ENCODE peak calls at places on chromosomes 7 and 10, in four cellular contexts. I is GM12878, S is K562, X is HL-60. D is an unnamed sample.

GRCh38 chr10:59255463-59255862 is 79.0 kb downstream of the PHYHIPL start:
- DNase-seq in I (no peak), X (no peak), S (no peak), D (no peak)

GRCh38 chr7:91837397-91838070 is 43.0 kb downstream of the MTERF1 start:
- DNase-seq in I (no peak), S (no peak), X (no peak), D (no peak)

GRCh38 chr7:95357623-95358022 is 33.3 kb upstream of the PON1 start:
- DNase-seq in I (no peak), X (no peak), S (no peak), D (no peak)

GRCh38 chr10:50561816-50562215 is 61.9 kb downstream of the SGMS1 start:
- DNase-seq in I (no peak), X (no peak), S (peak), D (no peak)

GRCh38 chr10:105974803-105975456 is 1189.6 kb downstream of the SORCS1 start:
- DNase-seq in S (no peak), I (no peak), X (no peak), D (no peak)

GRCh38 chr10:70324341-70324861 is 40.6 kb upstream of the NPFFR1 start:
- DNase-seq in X (no peak), S (no peak), I (no peak), D (peak)

GRCh38 chr7:51128545-51129466 is 187.8 kb downstream of the COBL start:
- DNase-seq in I (no peak), S (no peak), X (no peak), D (no peak)

GRCh38 chr7:129946282-129946681 is 6.5 kb downstream of the UBE2H start:
- DNase-seq in X (no peak), I (no peak), S (no peak), D (no peak)

GRCh38 chr10:102508506-102508905 is 4.7 kb downstream of the SUFU start:
- DNase-seq in S (no peak), I (no peak), X (no peak), D (no peak)

GRCh38 chr7:158016171-158017087 is 571.2 kb downstream of the PTPRN2 start:
- DNase-seq in I (no peak), S (no peak), X (no peak), D (no peak)

GRCh38 chr10:63409465-63410027 is 56.2 kb downstream of the JMJD1C start:
- DNase-seq in X (no peak), I (no peak), S (peak), D (no peak)

GRCh38 chr10:67385089-67385488 is 310.9 kb downstream of the CTNNA3 start:
- DNase-seq in I (no peak), X (peak), S (no peak), D (no peak)

GRCh38 chr7:28921822-28922221 is 36.3 kb downstream of the TRIL start:
- DNase-seq in I (no peak), S (peak), X (peak), D (peak)

GRCh38 chr7:154720016-154720415 is 282.9 kb downstream of the PAXIP1 start:
- DNase-seq in I (no peak), X (no peak), S (no peak), D (no peak)

GRCh38 chr10:24349379-24350110 is 140.6 kb downstream of the KIAA1217 start:
- DNase-seq in X (no peak), S (no peak), I (no peak), D (no peak)

GRCh38 chr7:32378991-32379390 is 111.2 kb downstream of the LSM5 start:
- DNase-seq in S (no peak), I (no peak), X (no peak), D (no peak)

GRCh38 chr10:101238732-101239105 is 9.5 kb upstream of the LBX1 start:
- DNase-seq in X (no peak), I (no peak), S (peak), D (no peak)

GRCh38 chr10:73577788-73578187 is 13.4 kb downstream of the USP54 start:
- DNase-seq in S (no peak), I (no peak), X (no peak), D (no peak)

GRCh38 chr10:514137-514671 is 175.3 kb downstream of the DIP2C start:
- DNase-seq in S (no peak), I (no peak), X (no peak), D (no peak)

GRCh38 chr10:11107953-11108352 is 90.3 kb downstream of the CELF2 start:
- DNase-seq in S (no peak), X (no peak), I (no peak), D (no peak)

GRCh38 chr7:78095549-78095948 is 297.0 kb downstream of the PHTF2 start:
- DNase-seq in X (no peak), I (no peak), S (no peak), D (no peak)

GRCh38 chr10:116892873-116893685 is 43.8 kb downstream of the ENO4 start:
- DNase-seq in X (no peak), I (no peak), S (no peak), D (no peak)

GRCh38 chr10:80357000-80357803 is 621 bp downstream of the DYDC2 start:
- DNase-seq in X (no peak), I (no peak), S (no peak), D (no peak)

GRCh38 chr7:127897704-127898454 is 133.4 kb downstream of the LRRC4 start:
- DNase-seq in X (no peak), S (no peak), I (no peak), D (no peak)

GRCh38 chr7:13097508-13097907 is 410.1 kb downstream of the ARL4A start:
- DNase-seq in X (no peak), I (no peak), S (no peak), D (no peak)

GRCh38 chr7:27192546-27193334 is 7.2 kb downstream of the HOXA13 start:
- DNase-seq in X (no peak), I (no peak), S (no peak), D (no peak)

GRCh38 chr7:96089511-96089910 is 232.4 kb downstream of the SLC25A13 start:
- DNase-seq in S (no peak), X (no peak), I (no peak), D (no peak)

GRCh38 chr7:135147899-135148721 is at the start of gene TMEM140:
- DNase-seq in I (peak), X (no peak), S (peak), D (no peak)

GRCh38 chr7:149477494-149478443 is 16.9 kb upstream of the ZNF777 start:
- DNase-seq in S (no peak), I (no peak), X (no peak), D (no peak)

GRCh38 chr10:43409385-43410109 is 561 bp upstream of the HNRNPF start:
- DNase-seq in X (peak), I (no peak), S (no peak), D (no peak)

GRCh38 chr7:5484921-5485320 is 61.3 kb upstream of the TNRC18 start:
- DNase-seq in I (no peak), S (no peak), X (no peak), D (no peak)

GRCh38 chr7:20697351-20697750 is 81.9 kb downstream of the ABCB5 start:
- DNase-seq in S (no peak), I (no peak), X (no peak), D (no peak)

GRCh38 chr7:159065151-159065550 is 79.5 kb downstream of the VIPR2 start:
- DNase-seq in X (no peak), I (no peak), S (no peak), D (no peak)

GRCh38 chr7:1882451-1882850 is 212.4 kb downstream of the ELFN1 start:
- DNase-seq in S (peak), I (no peak), X (no peak), D (no peak)

GRCh38 chr7:1883834-1884582 is 213.9 kb downstream of the ELFN1 start:
- DNase-seq in I (no peak), S (peak), X (peak), D (no peak)

GRCh38 chr7:1881946-1882345 is 211.9 kb downstream of the ELFN1 start:
- DNase-seq in X (no peak), S (no peak), I (no peak), D (no peak)

GRCh38 chr7:1884583-1885350 is 214.7 kb downstream of the ELFN1 start:
- DNase-seq in S (no peak), X (no peak), I (no peak), D (no peak)

DNA sequence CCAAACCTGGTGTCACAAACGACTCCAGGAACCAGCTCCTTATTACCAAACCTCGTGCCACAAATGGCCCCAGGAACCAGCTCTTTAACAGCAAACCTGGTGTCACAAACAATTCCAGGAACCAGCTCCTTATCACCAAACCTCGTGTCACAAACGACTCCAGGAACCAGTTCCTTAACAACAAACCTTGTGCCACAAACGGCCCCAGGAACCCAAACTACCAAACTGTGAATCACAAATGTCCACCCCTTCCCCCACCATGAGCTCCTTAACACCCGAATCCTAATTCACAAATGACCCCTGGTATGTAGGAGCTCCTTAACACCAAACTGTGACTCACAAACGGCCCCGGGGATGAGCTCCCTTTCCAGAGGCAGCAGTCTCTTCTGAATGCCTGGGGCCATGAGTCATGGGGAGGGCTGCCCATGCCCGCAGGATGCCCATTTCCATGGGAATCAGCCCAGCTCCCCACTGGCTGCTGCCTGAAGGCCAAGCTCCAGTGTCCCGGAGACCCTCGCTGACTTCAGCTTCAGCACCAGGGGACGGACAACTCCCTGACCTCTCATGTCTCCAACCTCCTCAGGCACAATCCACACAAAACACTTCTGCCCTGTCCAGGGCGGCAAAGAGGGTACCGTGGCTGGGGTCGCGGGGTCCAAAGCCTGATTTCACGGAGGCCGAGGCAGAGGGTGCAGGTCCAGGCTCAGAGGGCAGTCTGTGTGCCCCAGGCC is 213.1 kb downstream of the ELFN1 start:
- DNase-seq in I (no peak), S (peak), X (peak), D (no peak)
- TF ChIP-seq POLR2AphosphoS5 in I (no peak), S (no peak), X (peak), D (no peak)

GRCh38 chr7:152056621-152057274 is 31.3 kb downstream of the GALNT11 start:
- DNase-seq in S (no peak), X (no peak), I (no peak), D (no peak)

GRCh38 chr7:152054377-152055230 is 29.1 kb downstream of the GALNT11 start:
- DNase-seq in S (no peak), I (no peak), X (no peak), D (no peak)

GRCh38 chr7:152059311-152059710 is 33.8 kb downstream of the GALNT11 start:
- DNase-seq in I (no peak), X (no peak), S (no peak), D (no peak)
- TF ChIP-seq SPI1 in I (no peak), X (no peak), S (no peak), D (no peak)

GRCh38 chr7:139797607-139798006 is 19.8 kb upstream of the HIPK2 start:
- DNase-seq in I (no peak), S (no peak), X (no peak), D (no peak)

GRCh38 chr7:139799586-139799985 is 21.8 kb upstream of the HIPK2 start:
- DNase-seq in S (no peak), X (no peak), I (no peak), D (no peak)

GRCh38 chr7:139798892-139799291 is 21.1 kb upstream of the HIPK2 start:
- DNase-seq in I (no peak), X (no peak), S (no peak), D (no peak)

GRCh38 chr7:139798221-139798620 is 20.4 kb upstream of the HIPK2 start:
- DNase-seq in I (peak), S (no peak), X (no peak), D (peak)
- TF ChIP-seq POLR2AphosphoS5 in I (no peak), S (no peak), X (no peak), D (no peak)

DNA sequence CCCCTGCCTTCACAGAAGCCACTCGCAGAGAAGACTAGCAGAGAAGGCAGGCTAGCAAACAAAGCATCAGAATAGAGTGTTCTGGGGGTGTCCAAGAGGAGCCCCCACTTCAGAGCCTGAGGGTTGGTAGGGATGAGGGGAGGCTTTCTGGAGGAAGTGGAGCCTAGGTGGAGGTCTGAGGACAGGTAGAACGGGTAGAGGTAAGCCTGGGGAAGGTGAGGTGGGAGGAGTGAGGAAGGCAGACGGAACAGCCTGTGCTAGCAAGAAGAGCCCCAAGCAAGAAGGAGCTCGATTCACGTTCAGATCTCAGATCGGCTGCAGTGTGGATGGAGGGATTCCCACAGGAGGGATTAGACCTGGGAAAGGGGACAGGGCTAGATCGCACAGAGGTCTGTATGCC is 66.0 kb upstream of the DUSP5 start:
- DNase-seq in S (no peak), X (no peak), I (no peak), D (no peak)
- TF ChIP-seq SPI1 in S (no peak), X (no peak), I (no peak), D (no peak)

GRCh38 chr10:121232494-121232893 is 365.8 kb downstream of the FGFR2 start:
- DNase-seq in I (no peak), S (no peak), X (no peak), D (no peak)

GRCh38 chr10:121236621-121237020 is 361.6 kb downstream of the FGFR2 start:
- DNase-seq in X (no peak), I (no peak), S (no peak), D (no peak)

GRCh38 chr10:121237718-121238117 is 360.5 kb downstream of the FGFR2 start:
- DNase-seq in S (peak), I (no peak), X (no peak), D (no peak)

GRCh38 chr10:121240011-121240410 is 358.2 kb downstream of the FGFR2 start:
- DNase-seq in X (no peak), S (no peak), I (no peak), D (no peak)

GRCh38 chr10:121235692-121236091 is 362.6 kb downstream of the FGFR2 start:
- DNase-seq in X (no peak), S (no peak), I (no peak), D (no peak)
- TF ChIP-seq POLR2AphosphoS5 in X (no peak), S (no peak), I (no peak), D (no peak)

GRCh38 chr7:37920619-37921339 is at the start of gene EPDR1:
- DNase-seq in S (no peak), I (no peak), X (no peak), D (no peak)
- TF ChIP-seq SPI1 in S (no peak), I (no peak), X (no peak), D (no peak)

DNA sequence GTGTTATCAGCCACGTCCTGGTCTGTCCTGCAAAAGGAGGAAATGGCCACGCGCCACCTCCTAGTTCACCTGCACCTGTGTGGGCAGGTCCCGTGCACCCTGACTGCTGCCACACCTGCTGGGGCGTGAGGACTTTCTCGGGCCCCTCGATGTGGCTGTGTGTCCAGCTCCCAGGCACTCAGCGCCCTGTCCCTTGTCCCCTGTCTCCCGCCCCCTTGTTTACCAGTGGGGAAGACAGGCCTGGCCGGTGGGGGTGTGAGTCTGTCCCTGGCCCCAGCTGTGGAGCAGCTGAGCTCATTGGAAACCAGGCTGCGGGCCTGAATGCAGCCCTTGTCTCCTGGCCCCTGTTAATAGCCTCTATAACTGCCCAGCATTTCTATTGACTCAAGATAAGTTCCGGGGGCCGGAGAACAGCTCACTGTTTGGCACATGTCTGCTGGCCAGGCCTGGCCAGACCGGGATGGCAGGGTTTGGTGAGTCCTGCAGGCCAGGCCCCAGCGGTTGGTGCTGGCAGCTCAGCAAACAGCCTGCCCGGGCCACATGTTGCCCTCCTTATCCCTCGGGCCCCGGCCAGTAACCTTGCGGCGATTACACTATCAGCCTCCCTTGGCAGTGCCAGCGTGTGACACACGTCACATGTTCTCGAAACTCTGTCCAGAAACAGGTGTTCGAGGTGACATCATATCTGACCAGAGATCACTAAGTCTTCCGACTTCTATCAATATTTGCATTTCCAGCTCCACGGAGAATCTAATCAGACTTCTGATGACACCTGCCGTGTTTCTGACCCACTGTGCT is 52.1 kb downstream of the FOXL3 start:
- DNase-seq in X (no peak), S (no peak), I (no peak), D (no peak)
- TF ChIP-seq POLR2AphosphoS5 in X (no peak), S (no peak), I (no peak), D (no peak)

GRCh38 chr10:31345886-31346285 is 26.9 kb downstream of the ZEB1 start:
- DNase-seq in I (no peak), X (peak), S (no peak), D (no peak)
- TF ChIP-seq SPI1 in I (no peak), X (no peak), S (no peak), D (no peak)

GRCh38 chr7:44063894-44064651 is 1.3 kb downstream of the PGAM2 start:
- DNase-seq in S (no peak), X (no peak), I (no peak), D (no peak)

GRCh38 chr7:44063547-44063893 is 1.8 kb downstream of the PGAM2 start:
- DNase-seq in I (no peak), S (no peak), X (no peak), D (no peak)

GRCh38 chr7:44066111-44066460 is 719 bp upstream of the PGAM2 start:
- DNase-seq in S (no peak), X (no peak), I (no peak), D (no peak)

GRCh38 chr7:44065431-44066110 is at the start of gene PGAM2:
- DNase-seq in S (no peak), I (no peak), X (no peak), D (no peak)

DNA sequence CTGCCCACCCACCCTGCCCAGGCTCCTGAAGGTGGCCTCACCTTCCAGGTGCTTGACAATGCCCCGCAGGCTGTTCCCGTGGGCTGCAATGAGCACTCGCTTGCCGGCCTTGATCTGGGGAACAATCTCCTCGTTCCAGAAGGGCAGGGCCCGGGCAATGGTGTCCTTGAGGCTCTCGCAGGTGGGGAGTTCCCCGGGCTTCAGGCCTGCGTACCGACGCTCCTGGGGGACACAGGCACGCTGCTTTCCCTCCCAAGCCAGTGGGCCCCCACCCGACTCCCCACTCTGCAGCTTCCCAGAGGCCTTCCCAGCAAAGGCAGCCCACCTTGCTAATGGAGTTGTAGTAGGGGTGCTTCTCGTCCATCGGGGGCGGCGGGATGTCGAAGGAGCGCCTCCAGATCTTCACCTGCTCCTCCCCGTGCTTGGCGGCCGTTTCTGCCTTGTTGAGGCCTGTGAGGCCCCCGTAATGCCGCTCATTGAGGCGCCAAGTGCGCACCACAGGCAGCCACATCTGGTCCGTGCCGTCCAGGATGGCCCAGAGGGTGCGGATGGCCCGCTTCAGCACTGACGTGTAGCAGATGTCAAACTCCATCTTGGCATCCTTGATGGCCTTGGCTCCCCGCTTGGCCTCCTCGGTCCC is 456 bp downstream of the PGAM2 start:
- DNase-seq in S (no peak), X (no peak), I (no peak), D (no peak)
- TF ChIP-seq POLR2AphosphoS5 in S (no peak), X (no peak), I (peak), D (no peak)